ENCODE peak calls at places on chromosomes 13 and 19, in six cellular contexts. J, P, Z, T, S and K are unnamed samples.

GRCh38 chr13:111915104-111915551 is 151.8 kb upstream of the SOX1 start:
- DNase-seq in J (no peak), P (no peak), Z (no peak), T (no peak), S (no peak), K (peak; percentile 4)

GRCh38 chr19:3132971-3133792 is 2.7 kb upstream of the GNA15 start:
- DNase-seq in J (no peak), P (no peak), Z (no peak), T (peak; percentile 21), S (peak; percentile 47), K (no peak)

GRCh38 chr19:50552540-50552939 is 15.7 kb downstream of the LRRC4B start:
- DNase-seq in J (no peak), P (no peak), Z (no peak), T (no peak), S (no peak), K (no peak)

GRCh38 chr13:110491869-110492268 is 69.7 kb downstream of the RAB20 start:
- DNase-seq in J (no peak), P (no peak), Z (no peak), T (no peak), S (no peak), K (no peak)

GRCh38 chr13:86282450-86282849 is 483.2 kb upstream of the SLITRK6 start:
- DNase-seq in J (no peak), P (no peak), Z (no peak), T (no peak), S (no peak), K (no peak)

GRCh38 chr13:22757530-22758120 is 423.2 kb upstream of the SGCG start:
- DNase-seq in J (no peak), P (no peak), Z (no peak), T (peak; percentile 7), S (no peak), K (no peak)

GRCh38 chr19:41324921-41325639 is 15.1 kb downstream of the CCDC97 start:
- DNase-seq in J (no peak), P (peak; percentile 72), Z (no peak), T (peak; percentile 90), S (peak; percentile 57), K (peak; percentile 50)

GRCh38 chr19:4144666-4145261 is 8.7 kb upstream of the CREB3L3 start:
- DNase-seq in J (no peak), P (no peak), Z (no peak), T (peak; percentile 43), S (peak; percentile 71), K (peak; percentile 81)

GRCh38 chr19:11141937-11142527 is 13.6 kb downstream of the SPC24 start:
- DNase-seq in J (no peak), P (no peak), Z (no peak), T (no peak), S (no peak), K (no peak)

GRCh38 chr19:55642153-55643002 is 1.1 kb upstream of the ZNF581 start:
- DNase-seq in J (no peak), P (peak; percentile 39), Z (no peak), T (no peak), S (peak; percentile 51), K (peak; percentile 57)

GRCh38 chr19:58009666-58010301 is 7.2 kb upstream of the ZNF606 start:
- DNase-seq in J (peak; percentile 41), P (peak; percentile 96), Z (peak; percentile 84), T (peak; percentile 63), S (peak; percentile 84), K (peak; percentile 92)

GRCh38 chr13:63124863-63125262 is 1709.2 kb upstream of the PCDH20 start:
- DNase-seq in J (no peak), P (no peak), Z (no peak), T (peak; percentile 60), S (no peak), K (no peak)

GRCh38 chr19:45451181-45451849 is 16.5 kb upstream of the FOSB start:
- DNase-seq in J (no peak), P (no peak), Z (peak; percentile 81), T (peak; percentile 88), S (peak; percentile 54), K (peak; percentile 50)

GRCh38 chr13:85204668-85205344 is 594.4 kb downstream of the SLITRK6 start:
- DNase-seq in J (no peak), P (no peak), Z (no peak), T (no peak), S (no peak), K (no peak)

GRCh38 chr13:109707044-109707794 is 79.2 kb downstream of the IRS2 start:
- DNase-seq in J (no peak), P (peak; percentile 58), Z (no peak), T (no peak), S (no peak), K (peak; percentile 41)

GRCh38 chr19:47019431-47020041 is at the start of gene NPAS1:
- DNase-seq in J (no peak), P (no peak), Z (no peak), T (no peak), S (no peak), K (no peak)

GRCh38 chr13:83845121-83845520 is 37.2 kb downstream of the SLITRK1 start:
- DNase-seq in J (peak; percentile 1), P (no peak), Z (no peak), T (peak; percentile 4), S (no peak), K (no peak)

GRCh38 chr19:40279120-40279551 is 6.0 kb downstream of the AKT2 start:
- DNase-seq in J (peak; percentile 8), P (no peak), Z (no peak), T (peak; percentile 38), S (peak; percentile 26), K (peak; percentile 37)

GRCh38 chr13:52929826-52930225 is 81.4 kb upstream of the PCDH8 start:
- DNase-seq in J (no peak), P (no peak), Z (no peak), T (no peak), S (no peak), K (no peak)

GRCh38 chr13:79349011-79349410 is 57.0 kb downstream of the RBM26 start:
- DNase-seq in J (no peak), P (no peak), Z (no peak), T (peak; percentile 13), S (no peak), K (no peak)

GRCh38 chr13:62846302-62846701 is 1430.7 kb upstream of the PCDH20 start:
- DNase-seq in J (no peak), P (no peak), Z (no peak), T (peak; percentile 62), S (no peak), K (no peak)

GRCh38 chr13:86581711-86582110 is 782.5 kb upstream of the SLITRK6 start:
- DNase-seq in J (no peak), P (no peak), Z (peak; percentile 25), T (peak; percentile 69), S (no peak), K (no peak)

GRCh38 chr19:13981021-13981420 is 25.1 kb downstream of the RFX1 start:
- DNase-seq in J (no peak), P (peak; percentile 65), Z (no peak), T (no peak), S (no peak), K (no peak)
- TF ChIP-seq CTCF in J (no peak), P (no peak), Z (no peak), T (no peak), S (no peak), K (no peak)

GRCh38 chr13:77067519-77067918 is 40.6 kb upstream of the FBXL3 start:
- DNase-seq in J (no peak), P (no peak), Z (no peak), T (no peak), S (no peak), K (no peak)
- TF ChIP-seq CTCF in J (no peak), P (no peak), Z (no peak), T (no peak), S (no peak), K (no peak)

GRCh38 chr19:49470615-49470978 is 3.4 kb upstream of the FLT3LG start:
- DNase-seq in J (no peak), P (no peak), Z (no peak), T (no peak), S (no peak), K (no peak)

GRCh38 chr19:49468199-49468598 is 5.8 kb upstream of the FLT3LG start:
- DNase-seq in J (no peak), P (no peak), Z (no peak), T (no peak), S (no peak), K (no peak)

GRCh38 chr19:49472936-49473335 is 1.1 kb upstream of the FLT3LG start:
- DNase-seq in J (no peak), P (no peak), Z (no peak), T (no peak), S (no peak), K (no peak)

GRCh38 chr19:49468746-49469447 is 5.1 kb upstream of the FLT3LG start:
- DNase-seq in J (no peak), P (no peak), Z (no peak), T (no peak), S (peak; percentile 77), K (peak; percentile 67)

GRCh38 chr19:49469828-49470614 is 4.0 kb upstream of the FLT3LG start:
- DNase-seq in J (no peak), P (no peak), Z (no peak), T (peak; percentile 32), S (peak; percentile 72), K (no peak)
- TF ChIP-seq CTCF in J (peak; percentile 5), P (peak; percentile 21), Z (peak; percentile 20), T (no peak), S (no peak), K (peak; percentile 15)

GRCh38 chr19:482186-483041 is 13.9 kb upstream of the MADCAM1 start:
- DNase-seq in J (no peak), P (no peak), Z (no peak), T (no peak), S (no peak), K (no peak)
- TF ChIP-seq CTCF in J (no peak), P (no peak), Z (no peak), T (no peak), S (no peak), K (no peak)

DNA sequence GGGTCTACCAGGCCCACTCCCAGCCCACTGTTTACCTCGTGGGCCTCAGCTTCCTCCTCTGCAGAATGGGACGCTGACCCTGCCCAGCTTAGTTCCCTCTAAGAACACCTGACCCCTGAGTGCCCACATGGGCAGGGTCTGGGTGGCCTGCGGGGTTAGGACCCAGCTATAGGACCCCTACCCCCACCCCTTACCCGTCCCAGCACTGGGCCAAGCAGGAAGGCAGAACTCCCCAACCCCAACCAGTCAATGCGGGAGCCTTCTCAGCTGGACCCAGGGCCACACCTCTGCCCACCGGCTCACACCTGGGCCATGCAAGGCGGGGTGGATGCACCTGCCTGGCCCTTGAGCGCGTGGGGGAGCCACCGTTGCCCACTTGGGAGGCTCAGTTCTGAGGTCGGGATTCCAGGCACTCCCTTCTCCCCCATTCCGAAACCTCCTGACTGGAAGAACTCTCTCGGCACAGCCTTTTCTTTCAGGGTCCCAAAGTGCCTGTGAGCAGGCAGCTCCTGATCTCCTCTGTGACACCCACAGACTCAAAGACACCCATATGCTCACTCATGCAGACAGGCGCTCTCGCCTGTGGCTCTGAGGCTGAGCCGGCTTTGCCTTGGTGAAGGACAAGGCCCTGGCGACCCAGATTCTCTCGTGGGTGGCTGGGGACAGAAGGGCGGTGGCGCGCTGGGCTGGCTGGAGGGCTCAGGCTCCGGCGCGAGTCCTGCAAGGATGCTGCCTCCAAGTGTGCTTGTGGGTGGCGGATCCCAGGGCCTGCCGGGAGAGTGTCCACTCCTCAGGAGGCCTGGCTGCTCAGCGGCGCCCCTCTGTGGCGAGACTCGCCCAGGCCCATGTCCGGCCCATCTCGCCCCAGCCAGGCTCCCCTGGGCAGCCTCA is 27.9 kb upstream of the PARP4 start:
- DNase-seq in J (no peak), P (no peak), Z (no peak), T (no peak), S (no peak), K (peak; percentile 22)
- TF ChIP-seq CTCF in J (peak; percentile 17), P (peak; percentile 5), Z (no peak), T (peak; percentile 19), S (no peak), K (no peak)